ENCODE peak calls at places on chromosomes 12 and 14, in five cellular contexts. S is cardiac muscle cell, A is A549, K is IMR-90, H is AG09309. E is an unnamed sample.

GRCh38 chr12:7609480-7609879 is 56.2 kb downstream of the APOBEC1 start:
- DNase-seq in A (no peak), H (no peak), S (peak), K (peak), E (peak)

GRCh38 chr14:100135073-100135472 is 24.4 kb downstream of the DEGS2 start:
- DNase-seq in S (no peak), K (no peak), A (no peak), H (no peak), E (no peak)

GRCh38 chr14:81430284-81430683 is 30.2 kb upstream of the STON2 start:
- DNase-seq in S (no peak), H (no peak), K (no peak), A (no peak), E (no peak)

GRCh38 chr14:31243860-31244259 is 36.3 kb upstream of the HECTD1 start:
- DNase-seq in H (no peak), K (no peak), S (no peak), A (no peak), E (no peak)

GRCh38 chr12:57093412-57094193 is 4.7 kb downstream of the NAB2 start:
- DNase-seq in S (peak), A (peak), K (peak), H (peak), E (peak)

GRCh38 chr12:1878695-1879094 is 39.8 kb downstream of the CACNA2D4 start:
- DNase-seq in K (no peak), A (no peak), H (no peak), S (no peak), E (no peak)

GRCh38 chr12:66144796-66145754 is 14.5 kb upstream of the LLPH start:
- DNase-seq in H (peak), S (peak), K (peak), A (peak), E (peak)

GRCh38 chr12:48198619-48198973 is 4.5 kb downstream of the OR10AD1 start:
- DNase-seq in K (no peak), S (peak), H (no peak), A (no peak), E (peak)

GRCh38 chr12:123067654-123068053 is 83.2 kb downstream of the PITPNM2 start:
- DNase-seq in A (no peak), K (no peak), H (no peak), S (no peak), E (peak)

GRCh38 chr14:63910593-63911363 is 58.0 kb downstream of the SYNE2 start:
- DNase-seq in H (no peak), S (peak), A (no peak), K (peak), E (no peak)

GRCh38 chr14:72801381-72801812 is 92.5 kb downstream of the DPF3 start:
- DNase-seq in K (peak), H (peak), S (peak), A (peak), E (peak)

GRCh38 chr12:54300732-54301427 is at the start of gene NFE2:
- DNase-seq in S (peak), A (peak), K (peak), H (no peak), E (peak)

GRCh38 chr12:31466768-31467167 is 124.2 kb downstream of the DENND5B start:
- DNase-seq in K (peak), H (no peak), S (no peak), A (no peak), E (peak)

GRCh38 chr14:85766295-85766694 is 236.4 kb downstream of the FLRT2 start:
- DNase-seq in H (no peak), S (no peak), K (no peak), A (no peak), E (no peak)

DNA sequence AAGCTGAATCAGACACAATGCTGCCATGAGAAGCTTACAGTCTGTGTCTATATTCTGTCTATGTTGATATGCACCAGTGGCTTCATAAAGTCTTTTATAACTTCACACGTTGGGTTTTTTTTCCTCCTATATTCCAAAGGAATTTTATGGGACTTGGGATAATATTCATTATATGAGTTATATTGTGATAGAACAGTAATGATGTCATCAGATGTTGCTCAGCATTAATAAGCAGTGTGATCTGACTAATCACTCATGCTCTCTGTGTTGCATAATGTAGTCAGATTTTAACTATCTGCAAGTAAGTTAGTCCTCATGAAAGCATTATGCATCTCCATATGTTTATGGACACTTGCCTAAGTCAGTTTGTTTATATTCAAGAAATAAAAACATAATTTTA is 159.6 kb downstream of the PLCZ1 start:
- DNase-seq in K (peak), S (peak), A (no peak), H (no peak), E (peak)
- H3K4me3 ChIP-seq in K (no peak), S (no peak), A (no peak), H (no peak), E (no peak)

GRCh38 chr12:125216720-125217119 is 151.5 kb downstream of the AACS start:
- DNase-seq in S (no peak), H (no peak), A (no peak), K (no peak), E (no peak)

GRCh38 chr12:125211464-125211863 is 146.2 kb downstream of the AACS start:
- DNase-seq in S (no peak), K (no peak), A (no peak), H (no peak), E (no peak)

GRCh38 chr12:125210104-125210755 is 145.0 kb downstream of the AACS start:
- DNase-seq in H (no peak), S (no peak), K (no peak), A (no peak), E (no peak)

GRCh38 chr12:125217308-125217707 is 152.1 kb downstream of the AACS start:
- DNase-seq in H (no peak), S (no peak), A (no peak), K (no peak), E (no peak)

DNA sequence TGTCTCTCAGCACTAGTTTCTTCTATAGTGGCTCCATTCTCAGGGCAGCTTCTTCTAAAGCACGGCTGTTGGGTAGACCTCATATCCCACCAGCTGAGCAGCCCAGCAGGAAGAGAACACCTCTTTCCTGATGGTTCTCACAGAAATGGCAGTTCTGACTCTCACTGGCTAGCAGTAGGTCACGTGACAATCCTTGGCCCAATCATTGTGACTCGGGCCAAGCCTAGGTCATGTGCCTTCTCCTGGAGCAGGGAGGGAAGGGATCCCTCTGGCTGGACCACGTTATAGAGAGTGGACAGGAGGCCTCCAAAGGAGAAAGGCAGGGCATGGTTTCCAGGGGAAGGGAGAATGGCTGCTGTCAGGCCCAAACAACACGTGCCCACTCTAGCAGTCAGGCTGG is 149.1 kb downstream of the AACS start:
- DNase-seq in S (no peak), H (no peak), K (no peak), A (no peak), E (no peak)
- TF ChIP-seq CTCF in S (no peak), H (no peak), K (no peak), A (no peak), E (no peak)

GRCh38 chr12:124570810-124571209 is 3.4 kb upstream of the NCOR2 start:
- DNase-seq in A (no peak), H (no peak), K (no peak), S (no peak), E (no peak)

GRCh38 chr12:124567673-124568373 is 411 bp upstream of the NCOR2 start:
- DNase-seq in K (peak), A (peak), H (peak), S (peak), E (peak)

GRCh38 chr12:124567035-124567672 is at the start of gene NCOR2:
- DNase-seq in S (no peak), K (no peak), A (no peak), H (no peak), E (peak)

GRCh38 chr12:124569375-124570148 is 2.1 kb upstream of the NCOR2 start:
- DNase-seq in K (no peak), A (no peak), H (no peak), S (no peak), E (peak)

GRCh38 chr12:124568431-124569374 is 1.3 kb upstream of the NCOR2 start:
- DNase-seq in A (peak), S (peak), K (peak), H (peak), E (peak)
- H3K4me3 ChIP-seq in A (no peak), S (no peak), K (no peak), H (no peak), E (no peak)

GRCh38 chr12:26298785-26299621 is 103.6 kb downstream of the SSPN start:
- DNase-seq in H (no peak), S (peak), K (peak), A (peak), E (peak)
- TF ChIP-seq CTCF in H (peak), S (peak), K (peak), A (no peak), E (peak)

GRCh38 chr14:53900499-53900898 is 56.1 kb downstream of the BMP4 start:
- DNase-seq in S (peak), A (no peak), H (no peak), K (no peak), E (no peak)
- H3K4me3 ChIP-seq in S (no peak), A (no peak), H (no peak), K (no peak), E (no peak)